ENCODE peak calls at places on chromosomes 2 and 18, in ten cellular contexts. Q is Peyer's patch, W is neuronal stem cell, J is pulmonary artery endothelial cell, E is T-helper 9 cell, Y is psoas muscle, K is Calu3, T is NCI-H1105 treated with DMSO at 0.1 percent for 48 hours, N is fibroblast of pulmonary artery, M is GDM1. R is an unnamed sample.

GRCh38 chr18:13192970-13193369 is 25.6 kb upstream of the LDLRAD4 start:
- DNase-seq in K (no peak), W (no peak), Q (no peak), M (no peak), N (no peak), J (no peak), E (no peak), Y (no peak), T (no peak), R (no peak)

GRCh38 chr2:203340791-203341487 is 12.7 kb downstream of the ABI2 start:
- DNase-seq in T (no peak), J (peak; percentile 93), Y (no peak), K (peak; percentile 32), E (no peak), Q (no peak), M (no peak), N (peak; percentile 91), W (peak; percentile 35), R (peak; percentile 68)

GRCh38 chr2:176133366-176133765 is 3.9 kb downstream of the HOXD8 start:
- DNase-seq in T (no peak), J (no peak), M (no peak), N (no peak), E (no peak), W (no peak), K (no peak), Q (no peak), Y (no peak), R (no peak)

GRCh38 chr18:29849145-29849544 is 1193.4 kb downstream of the DSC3 start:
- DNase-seq in N (peak; percentile 3), K (no peak), J (no peak), T (no peak), Y (no peak), M (no peak), W (no peak), E (no peak), Q (no peak), R (no peak)

GRCh38 chr2:152134488-152135280 is 35.8 kb upstream of the CACNB4 start:
- DNase-seq in K (no peak), E (no peak), N (peak; percentile 42), W (no peak), T (no peak), Q (no peak), Y (no peak), J (no peak), M (no peak), R (peak; percentile 12)

GRCh38 chr18:24270937-24271380 is 126.7 kb downstream of the OSBPL1A start:
- DNase-seq in M (no peak), K (no peak), W (peak; percentile 32), J (no peak), E (no peak), N (peak; percentile 44), T (no peak), Q (no peak), Y (no peak), R (no peak)

GRCh38 chr18:62987035-62987830 is 271.9 kb downstream of the PHLPP1 start:
- DNase-seq in E (no peak), N (no peak), Q (no peak), T (no peak), W (no peak), M (no peak), K (no peak), Y (no peak), J (no peak), R (no peak)

GRCh38 chr2:54838585-54839035 is 115.1 kb downstream of the EML6 start:
- DNase-seq in E (peak; percentile 64), Q (peak; percentile 66), T (peak; percentile 55), Y (peak; percentile 67), W (peak; percentile 67), K (peak; percentile 63), M (peak; percentile 32), N (peak; percentile 85), J (peak; percentile 33), R (peak; percentile 72)

GRCh38 chr2:126976721-126977328 is 78.1 kb downstream of the TEX51 start:
- DNase-seq in J (no peak), E (no peak), M (no peak), Q (no peak), W (no peak), K (no peak), T (no peak), N (no peak), Y (no peak), R (no peak)

GRCh38 chr18:23689031-23689615 is at the start of gene LAMA3:
- DNase-seq in W (peak; percentile 48), M (no peak), Q (no peak), J (no peak), Y (peak; percentile 56), K (peak; percentile 69), T (peak; percentile 73), E (peak; percentile 10), N (no peak), R (peak; percentile 68)

GRCh38 chr2:11094021-11094810 is 61.1 kb upstream of the SLC66A3 start:
- DNase-seq in T (no peak), Y (no peak), K (no peak), W (no peak), E (no peak), J (no peak), N (no peak), M (no peak), Q (no peak), R (no peak)

GRCh38 chr18:73564073-73564472 is 583.6 kb downstream of the FBXO15 start:
- DNase-seq in Y (no peak), E (no peak), M (no peak), Q (no peak), J (peak; percentile 32), T (no peak), K (peak; percentile 61), N (peak; percentile 93), W (no peak), R (peak; percentile 90)

R was measured in dermis microvascular lymphatic vessel endothelial cell.